ENCODE peak calls at places on chromosome X, in ten cellular contexts. F is tibial nerve; M is NB4; C is stimulated activated naive B cell treated with anti-CD40 and anti-IgM and Interleukin-4, amounts not matched to agents 10 μg/mL and 1 μg/mL and 100 μg/mL, for 72 hours; W is ovary; L is heart right ventricle; I is retina; J is BJ; H is mucosa of gallbladder; X is germinal center. N is an unnamed sample.

GRCh38 chrX:49799828-49800227 is 29.3 kb upstream of the PAGE4 start:
- DNase-seq in F (no peak), M (no peak), C (no peak), W (no peak), L (no peak), I (no peak), J (no peak), H (no peak), X (no peak), N (no peak)

GRCh38 chrX:270848-271367 is 10.3 kb upstream of the PLCXD1 start:
- DNase-seq in F (no peak), M (no peak), C (no peak), W (no peak), L (no peak), I (no peak), J (no peak), H (no peak), X (no peak), N (no peak)

GRCh38 chrX:11952176-11952720 is 186.0 kb upstream of the FRMPD4 start:
- DNase-seq in F (no peak), M (no peak), C (no peak), W (no peak), L (peak), I (no peak), J (no peak), H (no peak), X (no peak), N (no peak)

GRCh38 chrX:48972214-48973164 is 845 bp upstream of the KCND1 start:
- DNase-seq in F (peak), M (peak), C (no peak), W (no peak), L (no peak), I (peak), J (no peak), H (peak), X (peak), N (peak)

GRCh38 chrX:150451953-150452352 is 88.8 kb downstream of the MAMLD1 start:
- DNase-seq in F (no peak), M (no peak), C (no peak), W (no peak), L (no peak), I (no peak), J (no peak), H (no peak), X (no peak), N (no peak)

GRCh38 chrX:77453190-77453589 is 6.0 kb downstream of the FGF16 start:
- DNase-seq in F (no peak), M (no peak), C (no peak), W (no peak), L (no peak), I (no peak), J (no peak), H (no peak), X (no peak), N (no peak)

GRCh38 chrX:65871671-65872311 is 168.1 kb downstream of the VSIG4 start:
- DNase-seq in F (no peak), M (peak), C (peak), W (no peak), L (no peak), I (no peak), J (no peak), H (peak), X (no peak), N (no peak)

GRCh38 chrX:74537011-74537390 is 77.4 kb downstream of the RLIM start:
- DNase-seq in F (no peak), M (peak), C (no peak), W (peak), L (no peak), I (no peak), J (no peak), H (no peak), X (no peak), N (peak)

GRCh38 chrX:43141885-43142284 is 363.9 kb upstream of the PPP1R2C start:
- DNase-seq in F (no peak), M (no peak), C (no peak), W (no peak), L (no peak), I (no peak), J (no peak), H (no peak), X (no peak), N (no peak)

GRCh38 chrX:150768580-150769190 is 75.5 kb downstream of the MTMR1 start:
- DNase-seq in F (no peak), M (no peak), C (no peak), W (no peak), L (no peak), I (no peak), J (no peak), H (no peak), X (no peak), N (no peak)

GRCh38 chrX:46260502-46260901 is 284.7 kb downstream of the ZNF674 start:
- DNase-seq in F (no peak), M (no peak), C (no peak), W (no peak), L (no peak), I (no peak), J (no peak), H (no peak), X (no peak), N (no peak)

GRCh38 chrX:1451676-1452496 is 823 bp downstream of the ASMTL start:
- DNase-seq in F (no peak), M (no peak), C (peak), W (peak), L (no peak), I (no peak), J (no peak), H (no peak), X (no peak), N (no peak)

GRCh38 chrX:98114026-98114425 is 1230.3 kb downstream of the RPA4 start:
- DNase-seq in F (no peak), M (no peak), C (no peak), W (no peak), L (no peak), I (no peak), J (no peak), H (no peak), X (no peak), N (no peak)

GRCh38 chrX:21831496-21831895 is 7.9 kb upstream of the MBTPS2 start:
- DNase-seq in F (no peak), M (no peak), C (no peak), W (no peak), L (no peak), I (no peak), J (no peak), H (no peak), X (no peak), N (peak)

GRCh38 chrX:110178179-110178865 is 139.6 kb downstream of the AMMECR1 start:
- DNase-seq in F (no peak), M (no peak), C (no peak), W (no peak), L (no peak), I (no peak), J (no peak), H (no peak), X (no peak), N (no peak)

GRCh38 chrX:83916525-83916924 is 55.6 kb downstream of the CYLC1 start:
- DNase-seq in F (no peak), M (peak), C (no peak), W (no peak), L (no peak), I (peak), J (no peak), H (no peak), X (no peak), N (peak)

GRCh38 chrX:42143866-42144592 is 220.7 kb upstream of the CASK start:
- DNase-seq in F (no peak), M (no peak), C (no peak), W (no peak), L (no peak), I (no peak), J (no peak), H (no peak), X (no peak), N (no peak)

GRCh38 chrX:143615851-143616250 is 20.1 kb downstream of the SLITRK4 start:
- DNase-seq in F (no peak), M (no peak), C (no peak), W (no peak), L (no peak), I (no peak), J (no peak), H (no peak), X (no peak), N (no peak)

GRCh38 chrX:47097018-47097417 is 18.8 kb downstream of the RGN start:
- DNase-seq in F (no peak), M (no peak), C (no peak), W (no peak), L (no peak), I (no peak), J (no peak), H (no peak), X (no peak), N (no peak)

GRCh38 chrX:78997870-78998558 is 52.8 kb downstream of the P2RY10 start:
- DNase-seq in F (no peak), M (no peak), C (no peak), W (no peak), L (no peak), I (no peak), J (no peak), H (no peak), X (no peak), N (no peak)

GRCh38 chrX:153818571-153819397 is 11.6 kb downstream of the PDZD4 start:
- DNase-seq in F (no peak), M (peak), C (no peak), W (no peak), L (peak), I (peak), J (no peak), H (no peak), X (peak), N (no peak)

GRCh38 chrX:138871739-138872138 is 160.2 kb upstream of the FGF13 start:
- DNase-seq in F (no peak), M (no peak), C (no peak), W (no peak), L (no peak), I (no peak), J (no peak), H (no peak), X (no peak), N (no peak)

GRCh38 chrX:71492086-71493065 is 40.5 kb upstream of the OGT start:
- DNase-seq in F (peak), M (peak), C (peak), W (peak), L (peak), I (peak), J (no peak), H (peak), X (peak), N (peak)

GRCh38 chrX:134020910-134021309 is 35.5 kb upstream of the GPC3 start:
- DNase-seq in F (no peak), M (no peak), C (no peak), W (no peak), L (no peak), I (no peak), J (no peak), H (no peak), X (no peak), N (no peak)

GRCh38 chrX:126489141-126489540 is 63.5 kb downstream of the DCAF12L1 start:
- DNase-seq in F (no peak), M (no peak), C (no peak), W (no peak), L (no peak), I (no peak), J (no peak), H (no peak), X (no peak), N (no peak)

GRCh38 chrX:1763294-1763693 is 148.4 kb downstream of the ASMT start:
- DNase-seq in F (no peak), M (no peak), C (no peak), W (no peak), L (no peak), I (no peak), J (no peak), H (no peak), X (no peak), N (no peak)

GRCh38 chrX:155216940-155217450 is 735 bp downstream of the VBP1 start:
- DNase-seq in F (no peak), M (no peak), C (no peak), W (no peak), L (no peak), I (no peak), J (no peak), H (no peak), X (peak), N (peak)

GRCh38 chrX:148134578-148134977 is 153.4 kb downstream of the FMR1NB start:
- DNase-seq in F (no peak), M (peak), C (no peak), W (no peak), L (no peak), I (no peak), J (no peak), H (no peak), X (no peak), N (no peak)

GRCh38 chrX:150694738-150695410 is 1.7 kb downstream of the MTMR1 start:
- DNase-seq in F (no peak), M (peak), C (peak), W (no peak), L (no peak), I (peak), J (no peak), H (no peak), X (peak), N (no peak)

GRCh38 chrX:135985123-135985973 is at the start of gene SLC9A6:
- DNase-seq in F (peak), M (peak), C (peak), W (peak), L (peak), I (peak), J (no peak), H (peak), X (peak), N (peak)

GRCh38 chrX:115958687-115959359 is 211.7 kb upstream of the AGTR2 start:
- DNase-seq in F (no peak), M (peak), C (no peak), W (no peak), L (no peak), I (no peak), J (no peak), H (no peak), X (no peak), N (no peak)

GRCh38 chrX:39764441-39764914 is 333.3 kb downstream of the BCOR start:
- DNase-seq in F (no peak), M (peak), C (no peak), W (no peak), L (no peak), I (no peak), J (no peak), H (no peak), X (no peak), N (peak)

GRCh38 chrX:19554786-19555185 is 39.5 kb upstream of the MAP3K15 start:
- DNase-seq in F (no peak), M (no peak), C (peak), W (no peak), L (no peak), I (no peak), J (peak), H (no peak), X (no peak), N (peak)

GRCh38 chrX:71128915-71129765 is 10.7 kb downstream of the MED12 start:
- DNase-seq in F (peak), M (peak), C (peak), W (peak), L (peak), I (peak), J (no peak), H (peak), X (peak), N (peak)

GRCh38 chrX:49999048-49999447 is 76.7 kb downstream of the CLCN5 start:
- DNase-seq in F (no peak), M (no peak), C (no peak), W (no peak), L (no peak), I (no peak), J (no peak), H (no peak), X (no peak), N (no peak)

GRCh38 chrX:49108641-49109040 is 14.9 kb downstream of the GPKOW start:
- DNase-seq in F (no peak), M (no peak), C (no peak), W (no peak), L (no peak), I (no peak), J (no peak), H (no peak), X (no peak), N (no peak)

GRCh38 chrX:150581093-150581775 is 12.8 kb downstream of the MTM1 start:
- DNase-seq in F (no peak), M (no peak), C (no peak), W (no peak), L (no peak), I (no peak), J (peak), H (no peak), X (no peak), N (peak)

GRCh38 chrX:1244164-1245076 is 24.2 kb upstream of the CSF2RA start:
- DNase-seq in F (no peak), M (peak), C (no peak), W (no peak), L (no peak), I (no peak), J (no peak), H (no peak), X (no peak), N (no peak)

N was measured in iris pigment epithelial cell.